ENCODE peak calls at places on chromosomes 2 and 18, in five cellular contexts. V, I, O, K and G are unnamed samples.

GRCh38 chr2:39851691-39852110 is 72.6 kb upstream of the THUMPD2 start:
- DNase-seq in V (no peak), I (no peak), O (peak; percentile 57), K (no peak), G (no peak)

GRCh38 chr2:127387655-127388422 is at the start of gene MAP3K2:
- DNase-seq in V (peak; percentile 89), I (peak; percentile 93), O (peak; percentile 87), K (peak; percentile 97), G (peak; percentile 94)

GRCh38 chr2:31138037-31138962 is at the start of gene GALNT14:
- DNase-seq in V (no peak), I (peak; percentile 85), O (peak; percentile 9), K (peak; percentile 44), G (no peak)

GRCh38 chr2:59806486-59806885 is 747.0 kb downstream of the BCL11A start:
- DNase-seq in V (no peak), I (no peak), O (no peak), K (no peak), G (no peak)

GRCh38 chr2:235627682-235628081 is 133.8 kb downstream of the AGAP1 start:
- DNase-seq in V (no peak), I (no peak), O (peak; percentile 28), K (no peak), G (no peak)

GRCh38 chr2:223086360-223086981 is 34.5 kb downstream of the KCNE4 start:
- DNase-seq in V (no peak), I (no peak), O (no peak), K (no peak), G (no peak)

GRCh38 chr2:175855794-175856453 is 146.1 kb downstream of the LNPK start:
- DNase-seq in V (no peak), I (no peak), O (peak; percentile 58), K (no peak), G (no peak)

GRCh38 chr2:24915796-24916195 is 4.2 kb downstream of the ADCY3 start:
- DNase-seq in V (no peak), I (no peak), O (no peak), K (peak; percentile 33), G (no peak)

GRCh38 chr2:199261936-199262335 is 195.8 kb downstream of the SATB2 start:
- DNase-seq in V (no peak), I (no peak), O (no peak), K (no peak), G (no peak)

GRCh38 chr2:46098606-46099005 is 198.6 kb upstream of the EPAS1 start:
- DNase-seq in V (no peak), I (peak; percentile 80), O (peak; percentile 87), K (no peak), G (no peak)

GRCh38 chr2:27720004-27720551 is 51.4 kb upstream of the MRPL33 start:
- DNase-seq in V (no peak), I (peak; percentile 97), O (peak; percentile 94), K (peak; percentile 68), G (no peak)

GRCh38 chr2:138269726-138270125 is 231.8 kb upstream of the SPOPL start:
- DNase-seq in V (no peak), I (no peak), O (no peak), K (no peak), G (no peak)

DNA sequence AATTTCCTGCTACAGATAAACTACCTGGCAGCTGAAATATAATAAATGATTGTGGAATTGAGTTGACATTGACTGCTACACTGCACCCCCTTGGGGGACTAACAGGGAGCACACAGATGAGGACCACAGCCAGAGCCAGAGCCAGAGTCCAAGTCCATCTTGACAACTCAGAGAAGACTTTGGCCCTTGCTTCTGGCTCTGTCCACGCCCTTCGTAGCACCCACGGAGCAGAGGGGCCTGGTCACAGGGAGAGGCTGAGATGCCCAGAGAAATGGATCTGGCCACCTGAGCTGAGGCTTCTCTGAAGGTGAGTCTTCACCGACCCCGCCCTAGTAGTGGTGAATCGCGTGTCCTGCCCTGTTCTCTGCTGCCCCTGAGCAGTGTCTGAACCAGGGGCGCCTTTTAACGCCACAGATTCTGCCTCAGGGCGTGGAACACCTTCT is 35.8 kb upstream of the MAT2A start:
- DNase-seq in V (no peak), I (peak; percentile 51), O (no peak), K (no peak), G (no peak)
- TF ChIP-seq CTCF in V (no peak), I (no peak), O (no peak), K (no peak), G (no peak)

GRCh38 chr2:49371302-49371701 is 217.0 kb upstream of the FSHR start:
- DNase-seq in V (no peak), I (no peak), O (no peak), K (no peak), G (no peak)

GRCh38 chr2:49369650-49370049 is 215.3 kb upstream of the FSHR start:
- DNase-seq in V (no peak), I (no peak), O (no peak), K (no peak), G (no peak)

DNA sequence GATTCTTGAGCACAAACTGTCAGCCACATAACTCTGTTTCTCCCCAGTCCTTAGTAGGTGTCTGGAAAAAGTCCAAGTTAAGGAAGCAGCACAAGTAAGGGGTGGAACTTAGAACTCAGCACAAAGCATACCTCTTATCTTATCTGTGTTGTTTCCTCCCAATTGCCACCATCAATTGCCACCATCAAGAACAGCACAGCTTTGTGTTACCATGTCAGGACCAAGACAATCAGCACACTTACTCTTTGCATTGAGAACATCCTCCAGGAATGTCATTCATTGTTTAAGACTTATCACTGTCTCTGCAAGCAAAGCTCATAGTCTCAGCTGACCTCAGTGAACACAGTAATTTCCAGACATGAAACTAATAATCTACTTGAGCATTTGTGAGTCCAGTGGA is 212.7 kb upstream of the FSHR start:
- DNase-seq in V (no peak), I (no peak), O (no peak), K (no peak), G (no peak)
- TF ChIP-seq CTCF in V (no peak), I (no peak), O (no peak), K (no peak), G (no peak)

DNA sequence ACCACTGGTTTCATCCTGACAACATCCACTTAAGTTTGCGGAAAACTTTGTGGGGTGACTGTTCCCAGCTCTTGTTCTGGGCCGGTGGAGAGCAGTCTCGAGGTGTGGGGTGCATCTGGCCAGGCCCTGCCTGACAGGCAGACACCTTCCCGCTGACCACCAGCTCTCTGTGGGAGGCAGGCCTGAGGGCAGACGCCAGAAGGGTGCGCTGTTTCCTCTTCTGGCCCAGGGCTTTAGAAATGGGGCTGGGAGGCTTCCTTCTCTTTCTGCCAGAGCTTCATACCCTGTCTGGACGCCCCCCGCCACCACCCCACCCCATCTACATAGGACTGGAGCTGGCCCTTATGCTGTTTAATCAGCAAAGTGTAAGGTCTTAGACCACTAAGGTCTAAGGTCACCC is 263.8 kb downstream of the LOXHD1 start:
- DNase-seq in V (no peak), I (no peak), O (no peak), K (no peak), G (no peak)
- TF ChIP-seq CTCF in V (no peak), I (no peak), O (peak; percentile 10), K (no peak), G (no peak)

DNA sequence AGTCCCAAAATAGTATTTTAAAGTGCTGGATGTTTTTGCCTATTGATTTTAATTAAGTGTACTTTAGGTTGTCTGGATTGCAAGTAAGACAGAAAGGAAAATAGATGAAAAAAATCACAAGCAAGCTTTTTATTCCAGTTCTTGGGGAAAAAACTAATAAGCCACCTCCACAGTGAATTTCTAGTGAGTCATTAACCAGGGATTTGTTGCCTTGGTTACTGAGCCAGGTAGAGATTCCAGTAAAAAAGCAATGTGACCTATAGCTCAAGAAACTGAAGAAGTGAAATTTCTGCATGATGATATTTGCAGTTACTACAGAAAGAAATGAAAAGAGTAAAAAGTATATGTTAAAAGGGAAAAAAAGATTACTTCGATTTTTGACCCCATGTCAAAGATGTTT is 160.6 kb downstream of the METTL4 start:
- DNase-seq in V (no peak), I (peak; percentile 5), O (peak; percentile 59), K (no peak), G (no peak)
- TF ChIP-seq CTCF in V (no peak), I (no peak), O (no peak), K (no peak), G (no peak)

DNA sequence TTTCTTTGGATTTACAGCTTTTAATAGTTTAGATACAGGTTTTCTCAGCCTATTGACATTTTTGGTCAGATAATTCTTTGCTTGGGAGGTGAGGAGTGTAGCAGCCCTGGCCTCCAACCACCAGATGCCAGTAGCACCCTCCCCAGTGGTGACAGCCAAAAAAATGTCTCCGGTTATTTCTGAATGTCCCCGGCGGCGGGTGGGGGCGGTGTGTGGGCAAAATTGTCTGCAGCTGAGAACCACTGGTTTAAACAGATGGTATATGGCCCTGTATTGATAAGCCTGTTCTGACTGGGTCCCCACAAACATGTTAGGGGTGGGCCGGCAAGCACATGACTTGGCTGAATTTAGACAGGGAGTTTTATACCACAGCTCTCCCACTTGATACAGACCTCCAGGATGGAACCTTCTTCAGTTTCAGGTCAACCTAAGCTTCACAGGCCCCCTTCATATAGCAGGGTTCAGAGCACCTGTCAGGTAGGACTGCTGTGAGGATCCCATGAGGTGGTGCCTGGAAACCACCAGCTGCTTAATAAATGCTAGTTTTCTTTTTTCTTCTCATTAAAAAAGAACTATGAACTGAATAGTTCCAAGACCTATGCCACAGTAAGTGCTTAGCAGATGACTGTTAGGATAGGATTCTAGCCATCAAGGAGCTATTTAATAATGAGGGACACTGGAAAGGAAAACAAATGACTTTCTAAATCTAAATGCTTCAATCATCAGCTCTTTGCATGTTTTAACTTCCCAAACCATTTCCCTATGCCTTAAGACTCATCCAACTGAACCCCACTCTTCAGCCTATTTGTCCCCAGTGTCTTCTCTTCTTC is 18.1 kb downstream of the LPIN2 start:
- DNase-seq in V (no peak), I (no peak), O (no peak), K (no peak), G (peak; percentile 61)
- TF ChIP-seq CTCF in V (no peak), I (peak; percentile 7), O (no peak), K (no peak), G (peak; percentile 74)

DNA sequence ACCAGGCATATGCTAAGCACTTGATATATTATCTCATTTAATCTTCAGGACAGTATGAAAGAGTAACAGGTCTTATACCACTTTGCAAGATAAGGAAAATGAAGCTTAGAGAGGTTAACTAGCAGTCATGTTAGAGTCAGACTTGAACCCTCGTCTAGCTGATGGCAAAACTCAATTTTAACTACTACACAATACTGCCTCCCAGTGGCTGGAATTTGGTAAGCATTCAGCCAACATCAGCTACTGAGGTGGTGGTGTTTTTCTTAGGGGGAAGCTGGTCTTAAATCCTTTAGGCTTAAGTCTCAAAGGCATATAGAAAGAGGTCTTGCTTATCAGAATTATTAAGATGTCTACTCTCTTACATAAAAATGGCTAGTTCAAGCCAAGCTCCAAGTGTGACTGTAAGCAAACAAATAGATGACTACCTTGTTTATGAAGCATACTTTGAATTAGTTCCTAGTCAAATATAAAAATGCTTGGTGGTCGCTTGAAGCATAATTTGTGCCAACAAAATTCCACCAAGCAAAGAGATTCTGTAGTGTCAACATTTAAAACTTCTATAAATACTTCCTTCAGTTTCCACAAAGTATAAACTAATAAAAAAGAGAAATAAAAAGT is 325.4 kb upstream of the FIGN start:
- DNase-seq in V (no peak), I (peak; percentile 29), O (peak; percentile 34), K (no peak), G (no peak)
- TF ChIP-seq CTCF in V (no peak), I (peak; percentile 78), O (peak; percentile 65), K (no peak), G (no peak)